ENCODE peak calls at places on chromosomes 7 and 10, in four cellular contexts. One of them, this sample, is unnamed.
A peak's percentile ranks its signal among the peaks of the same experiment; 100 is the strongest.

GRCh38 chr10:100447648-100448047 is 15.2 kb upstream of the WNT8B start:
- DNase-seq in GM12878: no peak
- DNase-seq in K562: no peak
- DNase-seq in HL-60: no peak
- DNase-seq in this sample: no peak

GRCh38 chr7:415646-416525 is 103.8 kb downstream of the PDGFA start:
- DNase-seq in GM12878: no peak
- DNase-seq in K562: no peak
- DNase-seq in HL-60: no peak
- DNase-seq in this sample: no peak

GRCh38 chr7:101953248-101953819 is 135.9 kb downstream of the CUX1 start:
- DNase-seq in GM12878: peak; percentile 48
- DNase-seq in K562: no peak
- DNase-seq in HL-60: peak; percentile 27
- DNase-seq in this sample: peak; percentile 56

GRCh38 chr10:106401161-106401560 is 763.3 kb downstream of the SORCS1 start:
- DNase-seq in GM12878: no peak
- DNase-seq in K562: no peak
- DNase-seq in HL-60: no peak
- DNase-seq in this sample: no peak

GRCh38 chr7:38185938-38186337 is 7.9 kb downstream of the STARD3NL start:
- DNase-seq in GM12878: no peak
- DNase-seq in K562: no peak
- DNase-seq in HL-60: no peak
- DNase-seq in this sample: no peak

GRCh38 chr7:42869131-42870020 is 42.5 kb downstream of the C7orf25 start:
- DNase-seq in GM12878: peak; percentile 78
- DNase-seq in K562: peak; percentile 24
- DNase-seq in HL-60: no peak
- DNase-seq in this sample: no peak

GRCh38 chr10:19874791-19875190 is 58.6 kb downstream of the PLXDC2 start:
- DNase-seq in GM12878: no peak
- DNase-seq in K562: no peak
- DNase-seq in HL-60: no peak
- DNase-seq in this sample: no peak

GRCh38 chr10:71770789-71771188 is 2.5 kb downstream of the VSIR start:
- DNase-seq in GM12878: no peak
- DNase-seq in K562: no peak
- DNase-seq in HL-60: peak; percentile 37
- DNase-seq in this sample: no peak

GRCh38 chr10:3467052-3467906 is 294.7 kb upstream of the PITRM1 start:
- DNase-seq in GM12878: no peak
- DNase-seq in K562: no peak
- DNase-seq in HL-60: no peak
- DNase-seq in this sample: no peak

GRCh38 chr10:11115337-11115736 is 97.7 kb downstream of the CELF2 start:
- DNase-seq in GM12878: no peak
- DNase-seq in K562: peak; percentile 19
- DNase-seq in HL-60: no peak
- DNase-seq in this sample: no peak

GRCh38 chr10:63173468-63174227 is 40.5 kb downstream of the NRBF2 start:
- DNase-seq in GM12878: peak; percentile 77
- DNase-seq in K562: no peak
- DNase-seq in HL-60: no peak
- DNase-seq in this sample: no peak

GRCh38 chr7:157622408-157623221 is 285.8 kb downstream of the DNAJB6 start:
- DNase-seq in GM12878: no peak
- DNase-seq in K562: no peak
- DNase-seq in HL-60: no peak
- DNase-seq in this sample: no peak

GRCh38 chr10:4519691-4520402 is 306.2 kb upstream of the AKR1E2 start:
- DNase-seq in GM12878: no peak
- DNase-seq in K562: no peak
- DNase-seq in HL-60: peak; percentile 35
- DNase-seq in this sample: no peak

DNA sequence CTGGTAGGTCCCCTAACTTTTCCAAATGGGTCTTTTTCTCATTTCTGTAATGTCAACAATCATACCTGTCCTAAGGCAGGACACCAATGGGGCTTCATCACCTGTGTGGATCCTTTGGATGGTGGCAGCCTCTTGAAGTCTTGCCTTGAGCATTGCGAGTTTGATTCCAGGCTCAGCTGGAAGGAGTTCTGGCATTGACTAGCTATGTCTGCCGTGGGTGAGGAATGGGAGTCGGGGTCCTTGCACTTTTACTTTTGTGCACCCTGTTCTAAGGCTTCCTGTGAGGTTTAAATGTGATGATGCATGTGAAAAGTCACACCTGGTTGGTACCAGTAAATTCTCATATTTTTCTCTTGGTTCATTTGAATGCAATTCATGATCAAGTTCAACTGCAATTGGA is 55.9 kb upstream of the CTBP2 start:
- DNase-seq in GM12878: no peak
- DNase-seq in K562: no peak
- DNase-seq in HL-60: no peak
- DNase-seq in this sample: no peak
- TF ChIP-seq SPI1 in GM12878: no peak
- TF ChIP-seq SPI1 in K562: no peak
- TF ChIP-seq SPI1 in HL-60: no peak
- TF ChIP-seq SPI1 in this sample: no peak

GRCh38 chr10:16565604-16566003 is 43.9 kb upstream of the C1QL3 start:
- DNase-seq in GM12878: no peak
- DNase-seq in K562: no peak
- DNase-seq in HL-60: no peak
- DNase-seq in this sample: no peak
- TF ChIP-seq SPI1 in GM12878: no peak
- TF ChIP-seq SPI1 in K562: no peak
- TF ChIP-seq SPI1 in HL-60: no peak
- TF ChIP-seq SPI1 in this sample: no peak

DNA sequence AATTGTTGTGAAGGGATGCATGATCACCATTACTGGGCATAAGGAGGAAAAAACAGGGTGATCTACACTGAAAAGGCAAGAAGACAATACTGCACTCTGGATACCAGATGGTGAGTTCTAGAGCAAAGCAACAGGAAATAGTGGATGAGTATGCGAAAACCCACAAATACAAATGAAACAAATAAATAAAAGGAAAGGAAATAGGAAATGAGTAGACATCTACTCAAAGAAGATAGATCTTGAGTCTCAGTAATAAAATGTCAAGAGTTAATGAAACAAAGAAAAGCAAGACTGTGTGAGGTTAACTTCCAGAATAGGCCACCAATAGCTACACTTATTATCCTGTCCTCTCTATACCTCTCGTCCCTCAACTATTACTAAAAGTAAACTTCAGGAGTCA is 11.7 kb downstream of the ORC5 start:
- DNase-seq in GM12878: no peak
- DNase-seq in K562: no peak
- DNase-seq in HL-60: no peak
- DNase-seq in this sample: no peak
- TF ChIP-seq SPI1 in GM12878: no peak
- TF ChIP-seq SPI1 in K562: no peak
- TF ChIP-seq SPI1 in HL-60: no peak
- TF ChIP-seq SPI1 in this sample: no peak

GRCh38 chr10:116115797-116116196 is 157.2 kb downstream of the GFRA1 start:
- DNase-seq in GM12878: no peak
- DNase-seq in K562: no peak
- DNase-seq in HL-60: no peak
- DNase-seq in this sample: no peak

GRCh38 chr10:116111483-116112095 is 161.4 kb downstream of the GFRA1 start:
- DNase-seq in GM12878: no peak
- DNase-seq in K562: no peak
- DNase-seq in HL-60: no peak
- DNase-seq in this sample: no peak

GRCh38 chr10:116112232-116113231 is 160.5 kb downstream of the GFRA1 start:
- DNase-seq in GM12878: no peak
- DNase-seq in K562: no peak
- DNase-seq in HL-60: no peak
- DNase-seq in this sample: no peak

GRCh38 chr10:116115233-116115632 is 157.8 kb downstream of the GFRA1 start:
- DNase-seq in GM12878: no peak
- DNase-seq in K562: no peak
- DNase-seq in HL-60: no peak
- DNase-seq in this sample: no peak

DNA sequence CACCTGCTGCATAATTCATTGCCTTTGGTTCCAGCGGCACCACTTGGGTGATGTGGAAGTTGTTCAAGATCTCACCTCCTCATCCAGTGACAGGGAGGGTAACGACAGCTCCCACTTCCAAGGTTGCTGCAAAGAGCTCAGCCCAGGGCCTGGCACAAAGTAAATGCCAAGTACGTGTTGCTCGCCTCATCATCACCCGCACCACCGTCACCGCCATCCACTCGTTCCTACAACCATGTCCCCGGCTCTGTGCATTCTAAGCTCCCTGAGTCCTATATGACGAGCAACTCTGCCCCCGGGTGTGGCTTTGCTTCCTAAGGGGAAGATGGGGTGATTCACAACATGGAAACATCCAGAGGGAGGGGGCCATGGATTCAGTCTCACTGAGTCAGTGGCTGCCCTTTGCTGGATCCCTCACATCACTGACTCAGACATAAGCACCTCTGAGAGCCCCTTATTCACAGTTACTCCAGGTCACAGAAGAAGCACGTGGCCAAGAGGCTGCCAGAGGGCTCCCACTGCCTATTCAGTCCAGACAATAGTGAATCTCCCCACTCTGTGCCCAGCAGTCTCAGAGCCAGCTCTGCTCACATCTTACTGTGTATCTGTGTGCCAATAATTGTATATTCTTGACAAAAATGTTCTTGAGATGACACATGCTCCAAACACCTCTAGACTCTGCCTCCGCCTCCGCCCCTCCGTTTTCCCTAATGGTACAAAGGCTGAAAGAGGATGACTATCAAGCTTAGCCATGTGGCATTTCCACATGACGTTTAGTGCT is 159.1 kb downstream of the GFRA1 start:
- DNase-seq in GM12878: no peak
- DNase-seq in K562: no peak
- DNase-seq in HL-60: no peak
- DNase-seq in this sample: no peak
- TF ChIP-seq SPI1 in GM12878: no peak
- TF ChIP-seq SPI1 in K562: no peak
- TF ChIP-seq SPI1 in HL-60: no peak
- TF ChIP-seq SPI1 in this sample: no peak

DNA sequence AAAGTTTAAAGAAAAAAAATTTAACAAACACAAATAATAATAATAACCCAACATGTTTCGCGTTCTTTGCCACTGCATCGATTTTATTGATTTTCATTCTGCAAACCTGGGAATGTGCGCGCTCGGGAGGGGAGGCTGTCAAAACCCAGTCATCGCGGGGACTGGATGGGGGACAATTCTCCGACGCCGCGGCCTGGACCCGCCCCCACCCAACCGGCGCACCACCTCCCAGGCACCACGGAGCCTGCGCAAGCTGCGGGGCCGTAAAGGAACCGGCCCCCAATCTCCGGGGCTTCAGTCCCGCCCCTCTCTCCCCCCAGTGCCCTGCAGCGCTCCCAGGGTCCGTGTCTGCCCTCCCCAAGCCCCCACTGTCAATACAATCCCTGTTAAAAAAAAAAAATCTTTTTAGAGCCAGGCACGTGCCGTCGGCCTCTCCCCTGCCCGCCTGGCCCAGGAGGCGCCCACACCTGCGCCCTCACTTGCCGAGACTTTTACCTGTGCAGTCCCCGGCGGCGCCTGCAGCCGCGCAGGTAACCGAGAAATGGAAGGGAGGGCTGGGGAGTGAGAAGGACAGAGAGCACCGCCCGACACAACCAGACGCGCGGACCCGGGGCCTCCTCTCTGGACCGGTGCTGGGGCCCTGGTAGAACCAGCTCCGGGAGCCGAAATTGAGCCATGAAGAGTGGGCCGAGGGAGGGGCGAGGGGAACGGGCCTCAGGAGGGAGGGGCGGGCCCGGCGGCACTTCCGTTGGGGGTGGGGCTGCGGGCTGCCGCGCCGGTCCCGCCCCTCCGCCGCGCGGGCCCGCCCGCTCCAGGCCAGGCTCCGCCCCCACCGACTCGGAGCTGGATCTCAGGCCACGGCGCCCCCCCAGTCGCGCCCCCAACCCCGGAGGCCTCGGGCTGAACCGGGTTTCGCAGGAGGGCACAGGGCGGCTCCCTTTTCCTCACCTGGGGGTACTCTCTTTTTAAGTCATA is 7.6 kb upstream of the ZNF503 start:
- DNase-seq in GM12878: no peak
- DNase-seq in K562: peak; percentile 95
- DNase-seq in HL-60: no peak
- DNase-seq in this sample: peak; percentile 36
- TF ChIP-seq SPI1 in GM12878: no peak
- TF ChIP-seq SPI1 in K562: no peak
- TF ChIP-seq SPI1 in HL-60: no peak
- TF ChIP-seq SPI1 in this sample: no peak

DNA sequence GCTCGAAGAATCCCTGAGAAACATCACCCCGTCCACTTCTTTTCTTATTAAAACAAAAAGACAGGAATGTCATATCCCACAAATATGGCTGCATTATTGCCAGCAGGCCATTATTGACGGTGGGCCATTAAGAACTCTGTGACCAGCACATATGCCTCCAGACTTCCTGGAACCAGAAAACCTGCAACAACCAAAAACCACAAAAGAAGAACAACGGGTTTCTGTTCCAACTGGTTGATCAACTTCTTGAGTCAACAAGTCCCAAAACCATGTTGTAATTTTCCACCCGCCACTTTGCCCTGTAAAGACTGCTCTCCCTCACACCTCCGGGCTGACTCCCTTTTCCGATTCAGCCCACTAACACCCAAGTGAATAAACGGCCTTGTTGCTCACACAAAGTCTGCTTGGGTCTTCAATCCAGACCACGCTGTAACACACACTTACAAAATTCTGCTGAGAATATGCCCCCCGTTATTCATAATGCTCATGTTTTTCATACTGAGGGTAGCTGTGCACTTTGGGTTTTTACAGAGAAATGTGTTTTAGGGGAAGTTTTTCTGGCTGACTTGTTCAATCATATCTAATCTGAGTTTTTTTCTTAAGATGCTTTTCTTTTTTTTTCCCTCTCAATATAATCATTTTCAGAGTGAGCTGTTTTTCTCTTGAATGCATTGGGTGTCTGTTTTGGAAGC is 20.7 kb downstream of the ZNF107 start:
- DNase-seq in GM12878: no peak
- DNase-seq in K562: no peak
- DNase-seq in HL-60: peak; percentile 82
- DNase-seq in this sample: no peak
- TF ChIP-seq SPI1 in GM12878: no peak
- TF ChIP-seq SPI1 in K562: no peak
- TF ChIP-seq SPI1 in HL-60: peak; percentile 51
- TF ChIP-seq SPI1 in this sample: peak; percentile 3

DNA sequence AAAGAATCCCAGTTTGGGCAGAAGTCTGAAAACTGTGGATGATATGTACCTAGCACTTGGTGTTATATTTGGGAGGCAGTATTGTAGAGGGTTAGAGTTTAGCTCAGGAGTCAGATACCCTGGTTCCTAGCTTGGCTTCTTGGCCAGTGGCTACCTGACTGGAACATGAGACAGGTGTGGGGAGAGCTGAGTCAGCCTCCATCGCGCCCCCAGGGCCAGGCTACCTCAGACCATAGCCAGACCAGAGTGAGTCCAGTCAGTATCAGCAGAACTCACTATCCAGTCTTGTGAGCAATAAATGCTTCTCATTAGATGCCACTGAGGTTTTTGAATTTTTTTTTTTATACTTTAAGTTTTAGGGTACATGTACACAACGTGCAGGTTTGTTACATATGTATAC is 26.0 kb downstream of the CYP3A5 start:
- DNase-seq in GM12878: no peak
- DNase-seq in K562: no peak
- DNase-seq in HL-60: no peak
- DNase-seq in this sample: no peak
- TF ChIP-seq SPI1 in GM12878: no peak
- TF ChIP-seq SPI1 in K562: no peak
- TF ChIP-seq SPI1 in HL-60: no peak
- TF ChIP-seq SPI1 in this sample: no peak

GRCh38 chr7:40717242-40717641 is 582.4 kb downstream of the SUGCT start:
- DNase-seq in GM12878: no peak
- DNase-seq in K562: no peak
- DNase-seq in HL-60: no peak
- DNase-seq in this sample: no peak
- TF ChIP-seq SPI1 in GM12878: no peak
- TF ChIP-seq SPI1 in K562: no peak
- TF ChIP-seq SPI1 in HL-60: no peak
- TF ChIP-seq SPI1 in this sample: no peak